ENCODE peak calls at places on chromosomes 12 and 14, in four cellular contexts. A is NCI-H345, K is aorta, S is T-cell. D is an unnamed sample.

GRCh38 chr12:5254703-5255102 is 177.2 kb upstream of the NTF3 start:
- DNase-seq in A (no peak), K (peak; percentile 59), S (no peak), D (no peak)

GRCh38 chr12:7212678-7213077 is 23.2 kb downstream of the PEX5 start:
- DNase-seq in A (no peak), K (no peak), S (no peak), D (no peak)

GRCh38 chr12:115403689-115404088 is 719.7 kb upstream of the TBX3 start:
- DNase-seq in A (no peak), K (no peak), S (no peak), D (no peak)

GRCh38 chr12:49225551-49226166 is 36.8 kb upstream of the TUBA1A start:
- DNase-seq in A (no peak), K (no peak), S (no peak), D (no peak)

GRCh38 chr12:117393656-117394055 is 32.2 kb upstream of the NOS1 start:
- DNase-seq in A (no peak), K (no peak), S (no peak), D (no peak)

GRCh38 chr14:95218472-95219193 is 61.3 kb upstream of the DICER1 start:
- DNase-seq in A (no peak), K (no peak), S (no peak), D (no peak)

GRCh38 chr12:11727133-11727664 is 77.7 kb downstream of the ETV6 start:
- DNase-seq in A (peak; percentile 25), K (no peak), S (peak; percentile 39), D (no peak)

GRCh38 chr12:30100736-30101135 is 317.0 kb upstream of the TMTC1 start:
- DNase-seq in A (no peak), K (no peak), S (no peak), D (no peak)

GRCh38 chr14:59688224-59689170 is 111.9 kb upstream of the CCDC175 start:
- DNase-seq in A (no peak), K (peak; percentile 75), S (no peak), D (no peak)

GRCh38 chr12:132953771-132954170 is 2.3 kb downstream of the ZNF605 start:
- DNase-seq in A (no peak), K (no peak), S (no peak), D (no peak)

GRCh38 chr14:76848879-76849278 is 22.7 kb downstream of the LRRC74A start:
- DNase-seq in A (no peak), K (no peak), S (no peak), D (no peak)

GRCh38 chr14:24139272-24139934 is 2.0 kb downstream of the EMC9 start:
- DNase-seq in A (peak; percentile 10), K (peak; percentile 41), S (no peak), D (peak; percentile 78)

GRCh38 chr12:88266851-88267360 is 124.8 kb downstream of the TMTC3 start:
- DNase-seq in A (peak; percentile 0), K (no peak), S (no peak), D (no peak)

GRCh38 chr12:53508534-53509199 is 1.4 kb upstream of the NPFF start:
- DNase-seq in A (peak; percentile 78), K (peak; percentile 88), S (peak; percentile 63), D (peak; percentile 94)

GRCh38 chr12:6883683-6884082 is 10.6 kb upstream of the SPSB2 start:
- DNase-seq in A (no peak), K (no peak), S (no peak), D (no peak)

GRCh38 chr14:68669101-68669500 is 123.8 kb downstream of the ZFP36L1 start:
- DNase-seq in A (no peak), K (no peak), S (no peak), D (no peak)

GRCh38 chr12:110846615-110847566 is at the start of gene CCDC63:
- DNase-seq in A (peak; percentile 39), K (peak; percentile 76), S (no peak), D (peak; percentile 86)

GRCh38 chr14:81471062-81471461 is 62.6 kb downstream of the SEL1L start:
- DNase-seq in A (no peak), K (no peak), S (no peak), D (no peak)

GRCh38 chr12:51827925-51828818 is 20.3 kb downstream of the FIGNL2 start:
- DNase-seq in A (peak; percentile 36), K (no peak), S (no peak), D (no peak)

GRCh38 chr14:90319634-90320541 is 11.9 kb downstream of the NRDE2 start:
- DNase-seq in A (no peak), K (no peak), S (no peak), D (no peak)

GRCh38 chr12:75699728-75700496 is 188.5 kb upstream of the KRR1 start:
- DNase-seq in A (no peak), K (no peak), S (no peak), D (no peak)

GRCh38 chr12:6097384-6097783 is 27.1 kb downstream of the VWF start:
- DNase-seq in A (no peak), K (no peak), S (no peak), D (no peak)

GRCh38 chr14:54528973-54529372 is 19.3 kb downstream of the CGRRF1 start:
- DNase-seq in A (no peak), K (no peak), S (no peak), D (no peak)

GRCh38 chr14:69886843-69887242 is 7.6 kb downstream of the SMOC1 start:
- DNase-seq in A (no peak), K (no peak), S (no peak), D (no peak)

GRCh38 chr12:12272869-12273268 is 6.0 kb upstream of the LRP6 start:
- DNase-seq in A (no peak), K (no peak), S (no peak), D (no peak)

GRCh38 chr12:109621864-109622485 is 48.4 kb downstream of the MVK start:
- DNase-seq in A (peak; percentile 97), K (no peak), S (no peak), D (no peak)

GRCh38 chr14:92848941-92849340 is 54.8 kb downstream of the GOLGA5 start:
- DNase-seq in A (peak; percentile 56), K (no peak), S (no peak), D (no peak)

GRCh38 chr14:68965261-68965761 is 13.8 kb downstream of the ACTN1 start:
- DNase-seq in A (no peak), K (no peak), S (no peak), D (peak; percentile 41)

GRCh38 chr12:45655186-45655585 is 74.3 kb upstream of the ARID2 start:
- DNase-seq in A (peak; percentile 5), K (no peak), S (peak; percentile 73), D (no peak)

GRCh38 chr12:100163416-100164152 is 20.9 kb upstream of the BLTP3B start:
- DNase-seq in A (peak; percentile 91), K (peak; percentile 84), S (peak; percentile 66), D (peak; percentile 93)

GRCh38 chr12:104632724-104633181 is 176.0 kb downstream of the CHST11 start:
- DNase-seq in A (no peak), K (no peak), S (no peak), D (no peak)

GRCh38 chr14:81855007-81855406 is 321.4 kb upstream of the SEL1L start:
- DNase-seq in A (no peak), K (no peak), S (no peak), D (no peak)

GRCh38 chr12:62711626-62712305 is 223.2 kb downstream of the PPM1H start:
- DNase-seq in A (peak; percentile 72), K (no peak), S (no peak), D (no peak)

GRCh38 chr12:95762123-95762785 is 28.3 kb downstream of the NTN4 start:
- DNase-seq in A (no peak), K (no peak), S (no peak), D (no peak)

GRCh38 chr14:29216774-29217232 is 450.2 kb downstream of the FOXG1 start:
- DNase-seq in A (peak; percentile 99), K (no peak), S (no peak), D (no peak)

GRCh38 chr14:84087986-84088531 is 1441.9 kb upstream of the FLRT2 start:
- DNase-seq in A (no peak), K (no peak), S (no peak), D (no peak)

GRCh38 chr14:68952544-68953535 is 26.3 kb downstream of the ACTN1 start:
- DNase-seq in A (no peak), K (peak; percentile 62), S (no peak), D (peak; percentile 57)

GRCh38 chr14:56116128-56116900 is 1.9 kb upstream of the PELI2 start:
- DNase-seq in A (no peak), K (no peak), S (peak; percentile 41), D (peak; percentile 66)

GRCh38 chr14:59187802-59188460 is 536 bp upstream of the DAAM1 start:
- DNase-seq in A (peak; percentile 71), K (peak; percentile 47), S (peak; percentile 44), D (peak; percentile 88)

D was measured in spleen.